ENCODE peak calls at places on chromosomes 7 and 10, in five cellular contexts. F is cardiac fibroblast; C is prostate gland; T is aorta; V is naive thymus-derived CD4-positive, alpha-beta T cell. M is an unnamed sample.

GRCh38 chr10:43082087-43082486 is 5.2 kb downstream of the RET start:
- DNase-seq in F (no peak), V (no peak), C (no peak), T (no peak), M (no peak)

GRCh38 chr7:121793716-121794115 is 79.2 kb upstream of the PTPRZ1 start:
- DNase-seq in C (no peak), T (no peak), V (no peak), F (no peak), M (no peak)

GRCh38 chr10:96614515-96614914 is 27.7 kb upstream of the TM9SF3 start:
- DNase-seq in T (no peak), V (no peak), C (no peak), F (peak; percentile 12), M (no peak)

GRCh38 chr7:114825423-114825951 is 96.4 kb upstream of the MDFIC start:
- DNase-seq in V (no peak), F (no peak), C (no peak), T (no peak), M (no peak)

GRCh38 chr7:158413962-158414961 is 173.4 kb downstream of the PTPRN2 start:
- DNase-seq in T (no peak), V (no peak), F (no peak), C (no peak), M (no peak)

GRCh38 chr10:5283305-5284158 is 81.2 kb upstream of the UCN3 start:
- DNase-seq in T (peak; percentile 79), C (peak; percentile 31), F (peak; percentile 76), V (peak; percentile 55), M (peak; percentile 58)

GRCh38 chr10:71727429-71728217 is 8.0 kb upstream of the C10orf105 start:
- DNase-seq in C (peak; percentile 62), T (peak; percentile 70), F (peak; percentile 47), V (peak; percentile 82), M (peak; percentile 85)

GRCh38 chr7:32490127-32490796 is at the start of gene LSM5:
- DNase-seq in F (peak; percentile 95), T (peak; percentile 95), C (peak; percentile 91), V (peak; percentile 85), M (peak; percentile 94)

GRCh38 chr7:70259497-70259896 is 661.2 kb downstream of the AUTS2 start:
- DNase-seq in F (peak; percentile 4), T (peak; percentile 54), C (no peak), V (no peak), M (no peak)

GRCh38 chr7:149289262-149289661 is 27.3 kb downstream of the ZNF783 start:
- DNase-seq in C (no peak), V (no peak), T (no peak), F (no peak), M (no peak)

GRCh38 chr7:75624134-75624832 is 114.5 kb downstream of the HIP1 start:
- DNase-seq in T (peak; percentile 83), V (no peak), C (no peak), F (peak; percentile 89), M (no peak)

GRCh38 chr7:55515569-55516279 is 56.6 kb downstream of the VOPP1 start:
- DNase-seq in V (no peak), F (peak; percentile 27), T (no peak), C (no peak), M (no peak)

GRCh38 chr10:129790710-129791446 is 173.2 kb downstream of the EBF3 start:
- DNase-seq in C (no peak), T (no peak), V (no peak), F (peak; percentile 3), M (no peak)

GRCh38 chr7:95473276-95473985 is 12.3 kb upstream of the ASB4 start:
- DNase-seq in T (no peak), F (no peak), C (no peak), V (no peak), M (no peak)

GRCh38 chr7:1105189-1105588 is 17.3 kb downstream of the GPER1 start:
- DNase-seq in C (no peak), F (no peak), T (no peak), V (no peak), M (no peak)

GRCh38 chr10:92965314-92965713 is 95.3 kb upstream of the CYP26C1 start:
- DNase-seq in T (no peak), V (peak; percentile 26), F (peak; percentile 77), C (no peak), M (peak; percentile 42)

GRCh38 chr7:107023522-107024149 is 20.9 kb upstream of the PRKAR2B start:
- DNase-seq in C (no peak), T (no peak), F (peak; percentile 39), V (no peak), M (no peak)

GRCh38 chr7:65477326-65477725 is 103.7 kb downstream of the ZNF92 start:
- DNase-seq in V (no peak), C (no peak), F (peak; percentile 4), T (no peak), M (peak; percentile 45)

GRCh38 chr10:84267503-84268126 is 22.8 kb downstream of the RGR start:
- DNase-seq in T (peak; percentile 54), C (no peak), V (peak; percentile 49), F (peak; percentile 41), M (peak; percentile 54)

GRCh38 chr10:88459523-88459922 is 123.6 kb downstream of the RNLS start:
- DNase-seq in V (no peak), C (no peak), F (no peak), T (no peak), M (no peak)

GRCh38 chr10:52308251-52309031 is 5.6 kb upstream of the DKK1 start:
- DNase-seq in C (peak; percentile 62), V (no peak), T (peak; percentile 66), F (peak; percentile 91), M (peak; percentile 28)

GRCh38 chr7:110987130-110987693 is 103.7 kb upstream of the LRRN3 start:
- DNase-seq in F (no peak), T (no peak), C (no peak), V (no peak), M (no peak)

GRCh38 chr7:55476852-55477780 is 95.2 kb downstream of the VOPP1 start:
- DNase-seq in T (no peak), V (no peak), C (no peak), F (no peak), M (no peak)

GRCh38 chr10:77886795-77887355 is 39.7 kb downstream of the DLG5 start:
- DNase-seq in F (no peak), C (no peak), T (no peak), V (no peak), M (no peak)

GRCh38 chr7:95753440-95753839 is 18.9 kb upstream of the DYNC1I1 start:
- DNase-seq in F (no peak), C (no peak), T (no peak), V (no peak), M (no peak)

GRCh38 chr10:3006093-3006492 is 61.3 kb upstream of the PFKP start:
- DNase-seq in F (no peak), V (no peak), T (no peak), C (no peak), M (no peak)

GRCh38 chr10:35211390-35211789 is 84.7 kb downstream of the CREM start:
- DNase-seq in F (peak; percentile 48), T (no peak), C (no peak), V (no peak), M (no peak)

GRCh38 chr7:115984105-115984504 is 46.5 kb downstream of the TFEC start:
- DNase-seq in F (no peak), V (no peak), C (no peak), T (no peak), M (no peak)

GRCh38 chr7:47942132-47942531 is 6.1 kb downstream of the PKD1L1 start:
- DNase-seq in T (no peak), F (peak; percentile 76), C (no peak), V (no peak), M (no peak)
- H3K4me3 ChIP-seq in T (no peak overlapping the region), F (no peak overlapping the region), C (no peak overlapping the region), V (no peak overlapping the region), M (no peak overlapping the region)

GRCh38 chr7:27142562-27143021 is 889 bp downstream of the HOXA5 start:
- DNase-seq in F (no peak), V (no peak), C (no peak), T (no peak), M (no peak)
- H3K4me3 ChIP-seq in F (peak overlapping the region; percentile 21), V (no peak overlapping the region), C (peak overlapping the region; percentile 40), T (peak overlapping the region; percentile 37), M (no peak overlapping the region)

DNA sequence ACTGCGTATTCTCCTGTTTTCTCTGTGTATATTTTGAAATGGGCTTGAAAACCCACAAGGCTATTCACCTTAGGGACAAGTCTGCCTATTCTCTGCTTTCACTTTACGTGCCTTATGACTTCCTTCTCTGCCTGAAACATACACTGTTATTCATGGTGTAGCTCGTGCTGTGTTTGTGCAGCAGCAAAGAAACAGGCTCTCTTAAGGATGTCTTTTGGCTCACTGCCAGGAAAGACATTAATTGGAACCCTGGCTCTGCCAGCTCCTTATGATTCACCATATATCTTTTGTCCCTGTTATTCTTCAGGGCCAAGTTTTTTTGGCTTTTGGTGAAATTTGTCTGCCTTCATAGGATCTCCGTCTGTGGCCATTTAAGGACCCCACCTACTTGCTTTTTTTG is 92.4 kb downstream of the TMEM106B start:
- DNase-seq in T (no peak), C (no peak), V (no peak), F (peak; percentile 5), M (no peak)
- H3K4me3 ChIP-seq in T (no peak overlapping the region), C (no peak overlapping the region), V (no peak overlapping the region), F (no peak overlapping the region), M (no peak overlapping the region)

GRCh38 chr7:5394264-5395105 is 29.1 kb downstream of the TNRC18 start:
- DNase-seq in C (no peak), T (no peak), V (no peak), F (no peak), M (no peak)

GRCh38 chr7:5396999-5397656 is 26.5 kb downstream of the TNRC18 start:
- DNase-seq in F (peak; percentile 93), T (peak; percentile 95), C (peak; percentile 94), V (peak; percentile 84), M (peak; percentile 97)

GRCh38 chr7:5395246-5395645 is 28.4 kb downstream of the TNRC18 start:
- DNase-seq in T (no peak), V (no peak), C (no peak), F (no peak), M (no peak)

GRCh38 chr7:5396542-5396941 is 27.1 kb downstream of the TNRC18 start:
- DNase-seq in F (peak; percentile 32), C (peak; percentile 45), T (no peak), V (peak; percentile 57), M (peak; percentile 78)

GRCh38 chr7:5397657-5398237 is 25.9 kb downstream of the TNRC18 start:
- DNase-seq in C (peak; percentile 15), V (no peak), T (peak; percentile 45), F (no peak), M (peak; percentile 42)
- H3K4me3 ChIP-seq in C (no peak overlapping the region), V (no peak overlapping the region), T (no peak overlapping the region), F (no peak overlapping the region), M (peak overlapping the region; percentile 97)

GRCh38 chr7:145916776-145917175 is 199.8 kb upstream of the CNTNAP2 start:
- DNase-seq in C (no peak), F (no peak), T (no peak), V (no peak), M (no peak)
- H3K4me3 ChIP-seq in C (no peak overlapping the region), F (no peak overlapping the region), T (no peak overlapping the region), V (no peak overlapping the region), M (no peak overlapping the region)

GRCh38 chr7:25951414-25952276 is 200.4 kb upstream of the NFE2L3 start:
- DNase-seq in C (no peak), F (peak; percentile 7), T (no peak), V (no peak), M (no peak)
- H3K4me3 ChIP-seq in C (peak overlapping the region; percentile 63), F (peak overlapping the region; percentile 58), T (peak overlapping the region; percentile 65), V (peak overlapping the region; percentile 43), M (peak overlapping the region; percentile 51)

M was measured in Jurkat, Clone E6-1.